ENCODE peak calls at places on chromosomes 4 and X, in six cellular contexts. S is choroid plexus epithelial cell, C is progenitor cell of endocrine pancreas, K is neural crest cell, Y is RWPE1, I is ovary. A is an unnamed sample.

GRCh38 chr4:1819284-1819683 is 26.2 kb downstream of the FGFR3 start:
- DNase-seq in I (no peak), C (no peak), K (no peak), Y (no peak), S (no peak), A (no peak)

GRCh38 chr4:139568206-139568969 is 12.4 kb upstream of the SETD7 start:
- DNase-seq in S (peak; percentile 54), C (no peak), I (no peak), K (no peak), Y (peak; percentile 86), A (no peak)

GRCh38 chr4:107392951-107393350 is 327.1 kb downstream of the PAPSS1 start:
- DNase-seq in Y (no peak), S (peak; percentile 4), I (no peak), C (no peak), K (no peak), A (no peak)

GRCh38 chr4:86972997-86973396 is 38.2 kb downstream of the AFF1 start:
- DNase-seq in Y (peak; percentile 55), K (no peak), I (peak; percentile 52), S (peak; percentile 31), C (no peak), A (no peak)

GRCh38 chrX:154430916-154431315 is 2.4 kb downstream of the ATP6AP1 start:
- DNase-seq in Y (no peak), S (no peak), I (no peak), C (no peak), K (no peak), A (no peak)

GRCh38 chr4:23728393-23728792 is 161.5 kb downstream of the PPARGC1A start:
- DNase-seq in I (no peak), S (peak; percentile 28), K (no peak), Y (peak; percentile 34), C (no peak), A (no peak)

GRCh38 chr4:32025840-32026459 is 1305.8 kb downstream of the PCDH7 start:
- DNase-seq in Y (peak; percentile 23), I (no peak), C (no peak), S (peak; percentile 40), K (no peak), A (no peak)

GRCh38 chr4:153387981-153388380 is 43.5 kb downstream of the MND1 start:
- DNase-seq in S (no peak), I (no peak), K (no peak), C (no peak), Y (no peak), A (no peak)

GRCh38 chr4:140137654-140138053 is 16.3 kb downstream of the MAML3 start:
- DNase-seq in C (no peak), S (peak; percentile 47), K (no peak), Y (no peak), I (no peak), A (no peak)

GRCh38 chr4:83112239-83112638 is 2.3 kb downstream of the PLAC8 start:
- DNase-seq in I (no peak), S (no peak), C (no peak), Y (no peak), K (no peak), A (no peak)

GRCh38 chr4:74158561-74159396 is 861 bp downstream of the MTHFD2L start:
- DNase-seq in K (no peak), C (no peak), Y (peak; percentile 17), I (no peak), S (peak; percentile 52), A (no peak)

GRCh38 chrX:132023896-132024386 is 839 bp downstream of the STK26 start:
- DNase-seq in Y (no peak), I (no peak), C (no peak), K (peak; percentile 19), S (no peak), A (no peak)

GRCh38 chr4:99091174-99091573 is 2.6 kb upstream of the ADH5 start:
- DNase-seq in K (no peak), I (no peak), Y (no peak), S (no peak), C (no peak), A (no peak)

GRCh38 chr4:155319506-155319905 is 57.3 kb downstream of the MAP9 start:
- DNase-seq in I (no peak), Y (no peak), K (no peak), C (no peak), S (no peak), A (no peak)

GRCh38 chrX:155216940-155217450 is 735 bp downstream of the VBP1 start:
- DNase-seq in K (no peak), Y (no peak), C (no peak), S (peak; percentile 28), I (no peak), A (no peak)

GRCh38 chr4:20253272-20253798 is 1.6 kb downstream of the SLIT2 start:
- DNase-seq in Y (no peak), C (no peak), K (no peak), S (peak; percentile 29), I (no peak), A (no peak)

GRCh38 chr4:90007494-90008167 is 113.0 kb downstream of the MMRN1 start:
- DNase-seq in I (no peak), S (no peak), Y (no peak), C (no peak), K (no peak), A (no peak)

GRCh38 chr4:163681208-163681821 is 186.8 kb downstream of the TMA16 start:
- DNase-seq in I (no peak), Y (no peak), C (no peak), S (peak; percentile 68), K (peak; percentile 7), A (no peak)

GRCh38 chr4:56681158-56681848 is at the start of gene HOPX:
- DNase-seq in Y (no peak), I (no peak), C (peak; percentile 17), S (no peak), K (no peak), A (no peak)

DNA sequence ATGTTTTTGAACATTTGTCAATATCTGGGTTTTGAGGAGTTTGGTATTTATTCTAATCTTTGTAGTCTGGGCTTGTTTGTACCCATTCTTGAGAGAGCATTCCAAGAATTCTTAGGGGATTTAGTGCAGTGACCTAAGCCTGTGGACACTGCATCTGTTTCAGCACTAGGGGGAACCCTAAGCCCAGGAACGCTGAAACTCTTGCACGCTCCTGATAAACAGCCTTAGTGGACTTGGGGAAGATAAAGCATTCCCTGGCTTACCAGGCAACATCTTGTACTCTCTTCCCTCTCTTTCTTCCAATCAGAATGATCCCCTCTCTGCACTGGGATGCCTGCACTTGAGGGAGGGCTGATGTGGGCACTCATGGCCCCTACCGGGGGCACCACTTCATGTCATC is 654.9 kb upstream of the HTR2C start:
- DNase-seq in S (peak; percentile 25), Y (peak; percentile 18), C (peak; percentile 38), I (no peak), K (peak; percentile 41), A (no peak)
- TF ChIP-seq CTCF in S (peak; percentile 29), Y (no peak), C (peak; percentile 84), I (no peak), K (peak; percentile 90), A (peak; percentile 89)

GRCh38 chrX:150365051-150365952 is 2.2 kb downstream of the MAMLD1 start:
- DNase-seq in S (peak; percentile 63), K (peak; percentile 72), I (peak; percentile 83), C (peak; percentile 63), Y (no peak), A (peak; percentile 84)

GRCh38 chrX:150362599-150363481 is at the start of gene MAMLD1:
- DNase-seq in K (peak; percentile 33), C (no peak), Y (peak; percentile 50), I (peak; percentile 78), S (peak; percentile 82), A (peak; percentile 58)

GRCh38 chrX:150364347-150365050 is 1.4 kb downstream of the MAMLD1 start:
- DNase-seq in C (no peak), K (peak; percentile 26), S (no peak), Y (no peak), I (peak; percentile 43), A (no peak)

GRCh38 chrX:150361777-150362351 is 1.3 kb upstream of the MAMLD1 start:
- DNase-seq in K (no peak), I (peak; percentile 57), Y (no peak), C (no peak), S (no peak), A (peak; percentile 62)

DNA sequence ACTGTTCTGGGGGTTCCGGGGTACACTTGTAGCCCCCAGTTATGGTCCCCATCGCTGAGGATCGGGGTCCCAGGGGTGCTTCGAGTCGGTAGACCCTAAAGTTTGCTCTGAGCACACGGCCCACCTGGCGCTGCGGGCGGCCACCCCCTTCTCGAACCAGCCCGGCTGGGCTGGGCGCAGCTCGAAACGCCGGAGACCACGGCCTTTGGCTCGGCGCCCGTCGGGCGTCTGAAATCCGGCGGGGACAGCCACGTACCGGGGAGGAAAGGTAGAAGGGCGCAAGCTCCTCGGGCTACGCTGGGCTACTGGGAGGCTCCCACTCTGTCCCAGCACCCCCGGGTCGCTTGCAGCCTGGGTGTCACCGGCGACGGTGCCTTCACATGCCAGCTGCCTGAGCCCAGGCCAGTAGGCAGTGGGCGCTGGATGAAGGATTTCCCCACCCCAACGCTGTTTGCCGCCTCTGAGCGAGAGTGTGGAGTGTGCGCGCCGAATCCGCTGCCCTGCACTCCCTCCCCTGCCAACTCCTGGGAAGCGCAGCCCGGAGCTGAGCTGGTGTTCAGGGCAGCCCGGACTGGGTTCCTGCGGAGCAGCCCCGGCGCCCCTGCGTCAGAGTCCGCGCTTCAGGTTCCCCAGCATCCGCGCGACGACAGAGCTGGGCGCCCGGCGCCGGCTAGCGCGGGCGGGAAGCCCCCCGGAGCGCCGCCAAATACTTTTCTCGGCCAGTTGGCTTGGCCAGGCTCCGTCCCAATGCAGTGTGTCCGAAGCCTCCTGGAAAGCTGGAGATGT is 637 bp downstream of the MAMLD1 start:
- DNase-seq in I (peak; percentile 37), K (peak; percentile 5), S (peak; percentile 44), Y (peak; percentile 26), C (no peak), A (no peak)
- TF ChIP-seq CTCF in I (no peak), K (no peak), S (peak; percentile 28), Y (no peak), C (no peak), A (no peak)

DNA sequence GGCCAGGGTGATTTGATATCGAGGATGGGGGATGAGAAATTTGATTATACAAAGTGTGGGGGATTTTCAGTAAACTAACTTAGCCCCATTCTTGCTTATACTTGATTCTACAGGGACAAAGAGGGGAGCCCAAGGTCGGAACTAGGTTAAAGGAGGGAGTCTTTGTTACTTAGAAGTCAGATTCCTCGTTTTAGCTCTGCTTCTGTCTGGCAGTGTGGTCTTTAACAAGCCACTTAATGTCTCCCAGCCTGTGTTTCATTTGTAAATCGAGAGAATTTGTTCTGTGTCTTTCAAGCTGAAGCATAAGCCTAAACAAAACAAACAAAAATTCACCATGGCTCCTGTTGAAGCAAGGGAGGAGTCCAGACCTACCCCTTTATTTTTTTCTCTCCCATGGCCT is 62.8 kb upstream of the SYTL5 start:
- DNase-seq in I (no peak), Y (no peak), C (no peak), K (no peak), S (no peak), A (no peak)
- TF ChIP-seq CTCF in I (no peak), Y (no peak), C (no peak), K (no peak), S (no peak), A (no peak)

GRCh38 chrX:40539214-40540142 is 41.3 kb upstream of the ATP6AP2 start:
- DNase-seq in I (no peak), S (peak; percentile 48), Y (no peak), C (no peak), K (peak; percentile 3), A (no peak)

GRCh38 chrX:40544343-40545250 is 36.2 kb upstream of the ATP6AP2 start:
- DNase-seq in I (no peak), Y (no peak), K (no peak), C (no peak), S (peak; percentile 2), A (no peak)

GRCh38 chrX:40542972-40543371 is 37.8 kb upstream of the ATP6AP2 start:
- DNase-seq in C (no peak), I (no peak), S (no peak), Y (no peak), K (no peak), A (no peak)

GRCh38 chrX:40543661-40544328 is 37.0 kb upstream of the ATP6AP2 start:
- DNase-seq in S (peak; percentile 54), C (no peak), I (no peak), Y (no peak), K (peak; percentile 28), A (no peak)

GRCh38 chrX:40542208-40542607 is 38.6 kb upstream of the ATP6AP2 start:
- DNase-seq in I (no peak), K (no peak), C (no peak), Y (no peak), S (no peak), A (no peak)
- TF ChIP-seq CTCF in I (no peak), K (no peak), C (no peak), Y (no peak), S (no peak), A (no peak)